ENCODE peak calls at places on chromosomes 7 and 10, in six cellular contexts. F is H9, G is neural progenitor cell, Y is astrocyte, R is HCT116, W is K562. Q is an unnamed sample.
A peak's percentile ranks its signal among the peaks of the same experiment; 100 is the strongest.

GRCh38 chr7:130958846-130959245 is 224.8 kb upstream of the KLF14 start:
- DNase-seq in F (no peak), W (no peak), R (no peak), Y (no peak), G (no peak), Q (no peak)

GRCh38 chr7:97971120-97971989 is 18.6 kb downstream of the OCM2 start:
- DNase-seq in G (peak; percentile 14), Y (peak; percentile 19), R (no peak), F (no peak), W (peak; percentile 26), Q (no peak)

GRCh38 chr10:119135517-119135890 is 30.0 kb downstream of the SFXN4 start:
- DNase-seq in R (no peak), F (no peak), G (no peak), W (no peak), Y (no peak), Q (no peak)

GRCh38 chr10:88783734-88784133 is 18.8 kb upstream of the LIPM start:
- DNase-seq in R (no peak), G (no peak), Y (peak; percentile 30), W (no peak), F (no peak), Q (no peak)

GRCh38 chr10:33661580-33662269 is 327.3 kb upstream of the NRP1 start:
- DNase-seq in F (no peak), R (no peak), W (no peak), Y (peak; percentile 75), G (no peak), Q (no peak)

GRCh38 chr10:58384536-58384998 is 643 bp upstream of the TFAM start:
- DNase-seq in F (no peak), G (peak; percentile 1), Y (no peak), R (no peak), W (no peak), Q (no peak)

GRCh38 chr10:60466267-60467201 is 76.9 kb upstream of the ANK3 start:
- DNase-seq in F (no peak), R (no peak), Y (peak; percentile 36), W (no peak), G (no peak), Q (no peak)

GRCh38 chr10:119782981-119783664 is 57.3 kb downstream of the INPP5F start:
- DNase-seq in G (no peak), R (no peak), W (no peak), F (no peak), Y (no peak), Q (no peak)

GRCh38 chr10:86389441-86390193 is 23.0 kb upstream of the GRID1 start:
- DNase-seq in R (no peak), Y (no peak), G (peak; percentile 90), W (peak; percentile 55), F (peak; percentile 94), Q (no peak)

GRCh38 chr10:23147035-23147434 is 45.1 kb upstream of the PTF1A start:
- DNase-seq in F (no peak), R (no peak), G (no peak), Y (no peak), W (no peak), Q (no peak)

GRCh38 chr7:26858229-26858568 is 6.2 kb downstream of the SKAP2 start:
- DNase-seq in R (no peak), W (peak; percentile 12), F (no peak), Y (no peak), G (no peak), Q (no peak)

GRCh38 chr10:47364911-47365310 is 16.7 kb downstream of the RBP3 start:
- DNase-seq in W (no peak), G (no peak), R (no peak), F (no peak), Y (no peak), Q (no peak)

GRCh38 chr7:105325225-105325904 is 63.4 kb downstream of the SRPK2 start:
- DNase-seq in W (no peak), G (no peak), R (no peak), Y (no peak), F (no peak), Q (no peak)

GRCh38 chr7:105319578-105319977 is 69.1 kb downstream of the SRPK2 start:
- DNase-seq in Y (no peak), F (no peak), R (no peak), G (no peak), W (no peak), Q (no peak)

GRCh38 chr7:105321754-105322455 is 66.8 kb downstream of the SRPK2 start:
- DNase-seq in R (no peak), G (no peak), Y (no peak), F (no peak), W (no peak), Q (no peak)

GRCh38 chr7:105320896-105321295 is 67.8 kb downstream of the SRPK2 start:
- DNase-seq in F (no peak), R (no peak), W (no peak), G (no peak), Y (no peak), Q (no peak)

DNA sequence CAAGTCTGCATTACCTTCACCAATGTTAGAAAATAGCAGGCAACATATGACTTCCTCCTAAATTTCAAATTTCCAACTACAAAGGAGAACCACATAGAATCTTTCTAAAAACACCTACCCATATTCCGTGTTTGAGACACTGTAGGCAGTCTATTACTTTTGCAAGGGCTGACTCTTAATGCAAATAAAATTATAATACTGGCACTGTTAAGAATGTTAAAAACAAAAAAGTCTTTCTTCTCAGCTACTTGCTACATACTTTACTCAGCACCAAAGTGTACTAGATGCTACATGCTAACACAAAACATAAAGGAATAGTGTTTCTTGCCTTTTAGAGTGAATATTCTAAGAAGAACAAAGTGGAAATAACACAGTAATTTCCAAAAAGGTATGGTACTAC is 65.4 kb downstream of the SRPK2 start:
- DNase-seq in G (no peak), R (no peak), Y (no peak), W (no peak), F (no peak), Q (no peak)
- H3K79me2 ChIP-seq in G (peaks cover 93% of the 10 kb centered on the region), R (peaks cover 79% of the 10 kb centered on the region), Y (peaks cover 93% of the 10 kb centered on the region), W (peaks cover 63% of the 10 kb centered on the region), F (peaks cover 15% of the 10 kb centered on the region), Q (peaks cover 100% of the 10 kb centered on the region)

GRCh38 chr10:11162828-11163599 is 145.3 kb downstream of the CELF2 start:
- DNase-seq in F (no peak), W (no peak), Y (no peak), G (no peak), R (no peak), Q (peak; percentile 91)
- H3K9ac ChIP-seq in F (no peak overlapping the region), W (no peak overlapping the region), Y (no peak overlapping the region), G (no peak overlapping the region), R (no peak overlapping the region), Q (peak overlapping the region; percentile 92)

GRCh38 chr7:50648076-50648475 is 82.9 kb upstream of the DDC start:
- DNase-seq in G (peak; percentile 13), W (no peak), F (no peak), Y (no peak), R (no peak), Q (no peak)
- H3K79me2 ChIP-seq in G (no peaks in the 10 kb centered on the region), W (peaks cover 3% of the 10 kb centered on the region), F (no peaks in the 10 kb centered on the region), Y (peaks cover 72% of the 10 kb centered on the region), R (no peaks in the 10 kb centered on the region), Q (no peaks in the 10 kb centered on the region)

DNA sequence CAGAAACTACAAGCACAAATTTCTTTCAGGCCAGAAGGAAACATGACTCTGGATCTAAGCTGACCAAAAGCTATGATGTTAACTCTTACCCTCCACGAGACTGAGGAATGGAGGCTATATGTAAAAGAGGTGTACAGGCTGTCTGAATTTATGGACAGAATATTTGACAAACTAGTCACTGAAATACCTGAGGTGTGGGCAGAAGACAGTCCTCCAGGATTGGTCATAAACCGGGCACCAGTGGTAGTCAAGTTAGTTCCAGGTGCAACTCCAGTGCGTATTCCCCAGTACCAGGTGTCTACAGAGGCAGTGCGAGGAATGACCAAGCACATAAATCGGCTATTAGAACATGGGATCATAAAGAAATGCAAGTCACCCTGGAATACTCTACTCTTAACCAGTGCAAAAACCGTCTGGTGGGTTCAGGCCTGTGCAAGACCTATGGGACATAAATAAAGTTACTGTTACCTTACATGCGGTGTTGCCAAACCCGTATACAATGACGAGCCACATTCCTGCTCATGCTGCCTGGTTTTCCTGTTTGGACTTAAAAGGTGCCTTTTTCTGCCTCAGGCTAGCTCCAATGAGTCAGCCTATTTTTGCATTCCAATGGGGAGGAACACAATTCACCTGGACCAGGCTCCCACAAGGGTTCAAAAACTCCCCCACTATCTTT is 6.7 kb upstream of the CYREN start:
- DNase-seq in F (peak; percentile 56), G (no peak), W (no peak), R (no peak), Y (no peak), Q (no peak)
- H3K9ac ChIP-seq in F (no peak overlapping the region), G (no peak overlapping the region), W (no peak overlapping the region), R (peak overlapping the region; percentile 16), Y (no peak overlapping the region), Q (no peak overlapping the region)

GRCh38 chr10:3099291-3100092 is 32.1 kb downstream of the PFKP start:
- DNase-seq in R (no peak), W (no peak), Y (peak; percentile 81), G (no peak), F (no peak), Q (no peak)
- H3K79me2 ChIP-seq in R (peaks cover 82% of the 10 kb centered on the region), W (peaks cover 57% of the 10 kb centered on the region), Y (peaks cover 71% of the 10 kb centered on the region), G (peaks cover 13% of the 10 kb centered on the region), F (peaks cover 3% of the 10 kb centered on the region), Q (peaks cover 74% of the 10 kb centered on the region)

DNA sequence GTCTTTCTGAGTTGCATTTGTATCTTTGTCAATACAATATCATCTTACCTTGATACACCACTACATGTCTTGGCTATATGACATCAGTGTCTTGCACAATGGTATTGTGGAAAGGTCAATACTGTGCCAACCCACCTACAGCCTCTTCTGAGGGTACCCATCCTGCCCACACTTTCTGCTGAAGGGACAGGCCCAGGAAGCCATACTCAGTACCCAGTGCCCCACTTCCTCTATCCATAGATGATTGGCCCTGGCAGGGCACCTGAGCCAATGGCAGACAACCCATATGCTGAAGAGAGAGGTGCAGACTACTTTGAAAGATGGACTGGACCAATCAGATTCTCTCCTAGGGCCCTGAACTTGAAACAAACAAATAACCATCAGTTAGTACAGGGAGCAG is 152.0 kb upstream of the ADO start:
- DNase-seq in W (no peak), R (no peak), Y (no peak), G (no peak), F (no peak), Q (no peak)
- H3K9ac ChIP-seq in W (no peak overlapping the region), R (no peak overlapping the region), Y (no peak overlapping the region), G (no peak overlapping the region), F (no peak overlapping the region), Q (no peak overlapping the region)

GRCh38 chr7:22201182-22201880 is 155.6 kb downstream of the RAPGEF5 start:
- DNase-seq in W (no peak), R (no peak), F (no peak), Y (no peak), G (no peak), Q (no peak)
- H3K79me2 ChIP-seq in W (no peaks in the 10 kb centered on the region), R (no peaks in the 10 kb centered on the region), F (no peaks in the 10 kb centered on the region), Y (no peaks in the 10 kb centered on the region), G (no peaks in the 10 kb centered on the region), Q (no peaks in the 10 kb centered on the region)

GRCh38 chr10:43685744-43686143 is 37.1 kb upstream of the ZNF32 start:
- DNase-seq in F (no peak), G (no peak), R (no peak), Y (no peak), W (no peak), Q (no peak)
- H3K9ac ChIP-seq in F (no peak overlapping the region), G (no peak overlapping the region), R (no peak overlapping the region), Y (no peak overlapping the region), W (no peak overlapping the region), Q (no peak overlapping the region)

GRCh38 chr7:116557901-116558300 is 33.1 kb downstream of the CAV1 start:
- DNase-seq in R (no peak), G (no peak), F (no peak), Y (no peak), W (no peak), Q (no peak)
- H3K79me2 ChIP-seq in R (peaks cover 55% of the 10 kb centered on the region), G (no peaks in the 10 kb centered on the region), F (no peaks in the 10 kb centered on the region), Y (peaks cover 49% of the 10 kb centered on the region), W (no peaks in the 10 kb centered on the region), Q (no peaks in the 10 kb centered on the region)